ENCODE peak calls at places on chromosomes 7 and 10, in eight cellular contexts. T is CD8-positive, alpha-beta T cell; G is IMR-90; B is neural crest cell; W is keratinocyte; L is hepatocyte; K is colonic mucosa; P is OCI-LY7. H is an unnamed sample.

GRCh38 chr7:54663186-54663585 is 95.8 kb downstream of the SEC61G start:
- DNase-seq in W (no peak), P (no peak), L (no peak), T (no peak), K (no peak), G (no peak), B (no peak), H (no peak)

GRCh38 chr7:102175423-102176170 is 111.1 kb upstream of the SH2B2 start:
- DNase-seq in G (no peak), L (no peak), T (no peak), W (no peak), P (no peak), B (no peak), K (no peak), H (no peak)

GRCh38 chr7:70660154-70660818 is 471.7 kb upstream of the GALNT17 start:
- DNase-seq in W (no peak), K (no peak), P (no peak), G (no peak), T (peak; percentile 73), B (no peak), L (no peak), H (no peak)

GRCh38 chr10:4766449-4766848 is 59.6 kb upstream of the AKR1E2 start:
- DNase-seq in P (no peak), B (no peak), W (no peak), L (no peak), G (peak; percentile 18), K (no peak), T (no peak), H (no peak)

GRCh38 chr7:74573499-74573898 is 84.0 kb upstream of the GTF2I start:
- DNase-seq in P (peak; percentile 23), W (no peak), T (no peak), B (no peak), K (no peak), L (no peak), G (no peak), H (no peak)

GRCh38 chr7:23607130-23607529 is 9.9 kb downstream of the CCDC126 start:
- DNase-seq in K (no peak), W (no peak), T (no peak), B (no peak), P (no peak), L (no peak), G (no peak), H (no peak)

GRCh38 chr10:7933262-7933661 is 115.0 kb downstream of the TAF3 start:
- DNase-seq in W (no peak), P (no peak), K (no peak), G (peak; percentile 12), B (no peak), L (peak; percentile 11), T (no peak), H (no peak)

GRCh38 chr10:11742779-11743298 is 657 bp downstream of the ECHDC3 start:
- DNase-seq in G (no peak), W (no peak), T (no peak), P (no peak), K (no peak), L (no peak), B (no peak), H (no peak)

GRCh38 chr7:460374-461117 is 59.1 kb downstream of the PDGFA start:
- DNase-seq in P (no peak), L (peak; percentile 52), G (peak; percentile 38), W (no peak), T (no peak), B (no peak), K (no peak), H (peak; percentile 55)

GRCh38 chr7:74289660-74290589 is 718 bp downstream of the CLIP2 start:
- DNase-seq in P (no peak), T (peak; percentile 69), G (no peak), B (no peak), W (no peak), K (peak; percentile 73), L (no peak), H (peak; percentile 51)

GRCh38 chr10:7756360-7756992 is 31.3 kb downstream of the KIN start:
- DNase-seq in K (peak; percentile 37), P (peak; percentile 41), G (peak; percentile 8), T (no peak), L (peak; percentile 22), W (no peak), B (no peak), H (no peak)

GRCh38 chr7:107816053-107816566 is 13.1 kb upstream of the SLC26A3 start:
- DNase-seq in W (no peak), P (no peak), G (no peak), B (no peak), L (no peak), K (no peak), T (no peak), H (no peak)

GRCh38 chr7:9600974-9601373 is 1167.6 kb downstream of the NXPH1 start:
- DNase-seq in K (no peak), P (no peak), L (no peak), T (no peak), G (no peak), W (no peak), B (no peak), H (peak; percentile 35)

GRCh38 chr10:86535057-86535882 is 13.7 kb upstream of the WAPL start:
- DNase-seq in K (peak; percentile 89), P (no peak), G (no peak), W (no peak), L (peak; percentile 81), T (peak; percentile 58), B (peak; percentile 25), H (peak; percentile 68)

GRCh38 chr7:50721160-50721559 is 61.5 kb downstream of the GRB10 start:
- DNase-seq in G (no peak), K (no peak), B (no peak), T (no peak), L (no peak), W (no peak), P (no peak), H (no peak)

GRCh38 chr10:103835121-103836045 is 20.0 kb downstream of the SH3PXD2A start:
- DNase-seq in W (no peak), G (peak; percentile 87), K (peak; percentile 60), T (no peak), L (peak; percentile 66), B (no peak), P (peak; percentile 56), H (no peak)

GRCh38 chr7:3955751-3956696 is 655.0 kb downstream of the SDK1 start:
- DNase-seq in K (no peak), T (no peak), B (no peak), P (no peak), L (peak; percentile 37), W (peak; percentile 72), G (peak; percentile 65), H (no peak)

GRCh38 chr7:100013328-100013676 is 2.1 kb upstream of the ZKSCAN1 start:
- DNase-seq in L (no peak), K (no peak), W (no peak), P (peak; percentile 17), B (no peak), G (no peak), T (no peak), H (no peak)

GRCh38 chr7:121344093-121344492 is 15.3 kb downstream of the WNT16 start:
- DNase-seq in B (no peak), W (no peak), G (no peak), P (no peak), L (no peak), T (no peak), K (no peak), H (no peak)

GRCh38 chr7:116686812-116687419 is 14.9 kb downstream of the MET start:
- DNase-seq in T (no peak), P (no peak), W (no peak), L (no peak), G (no peak), B (no peak), K (peak; percentile 39), H (no peak)

GRCh38 chr7:116683786-116684185 is 11.8 kb downstream of the MET start:
- DNase-seq in G (no peak), P (peak; percentile 82), W (no peak), L (no peak), T (no peak), K (no peak), B (no peak), H (no peak)

GRCh38 chr7:116687801-116688201 is 15.8 kb downstream of the MET start:
- DNase-seq in P (no peak), K (no peak), L (peak; percentile 20), W (no peak), G (peak; percentile 83), B (no peak), T (no peak), H (no peak)

GRCh38 chr7:116689787-116690186 is 17.8 kb downstream of the MET start:
- DNase-seq in K (no peak), B (no peak), L (no peak), W (no peak), T (no peak), G (no peak), P (peak; percentile 13), H (no peak)

GRCh38 chr7:116686033-116686432 is 14.0 kb downstream of the MET start:
- DNase-seq in K (no peak), T (no peak), P (no peak), L (no peak), B (no peak), W (no peak), G (no peak), H (no peak)
- TF ChIP-seq CTCF in K (no peak), T (no peak), P (no peak), L (no peak), B (no peak), W (no peak), G (no peak), H (no peak)

GRCh38 chr10:125152646-125153368 is 7.6 kb downstream of the CTBP2 start:
- DNase-seq in P (no peak), K (peak; percentile 71), W (no peak), T (no peak), B (no peak), L (no peak), G (no peak), H (peak; percentile 20)
- TF ChIP-seq CTCF in P (no peak), K (no peak), W (no peak), T (no peak), B (no peak), L (no peak), G (no peak), H (no peak)

DNA sequence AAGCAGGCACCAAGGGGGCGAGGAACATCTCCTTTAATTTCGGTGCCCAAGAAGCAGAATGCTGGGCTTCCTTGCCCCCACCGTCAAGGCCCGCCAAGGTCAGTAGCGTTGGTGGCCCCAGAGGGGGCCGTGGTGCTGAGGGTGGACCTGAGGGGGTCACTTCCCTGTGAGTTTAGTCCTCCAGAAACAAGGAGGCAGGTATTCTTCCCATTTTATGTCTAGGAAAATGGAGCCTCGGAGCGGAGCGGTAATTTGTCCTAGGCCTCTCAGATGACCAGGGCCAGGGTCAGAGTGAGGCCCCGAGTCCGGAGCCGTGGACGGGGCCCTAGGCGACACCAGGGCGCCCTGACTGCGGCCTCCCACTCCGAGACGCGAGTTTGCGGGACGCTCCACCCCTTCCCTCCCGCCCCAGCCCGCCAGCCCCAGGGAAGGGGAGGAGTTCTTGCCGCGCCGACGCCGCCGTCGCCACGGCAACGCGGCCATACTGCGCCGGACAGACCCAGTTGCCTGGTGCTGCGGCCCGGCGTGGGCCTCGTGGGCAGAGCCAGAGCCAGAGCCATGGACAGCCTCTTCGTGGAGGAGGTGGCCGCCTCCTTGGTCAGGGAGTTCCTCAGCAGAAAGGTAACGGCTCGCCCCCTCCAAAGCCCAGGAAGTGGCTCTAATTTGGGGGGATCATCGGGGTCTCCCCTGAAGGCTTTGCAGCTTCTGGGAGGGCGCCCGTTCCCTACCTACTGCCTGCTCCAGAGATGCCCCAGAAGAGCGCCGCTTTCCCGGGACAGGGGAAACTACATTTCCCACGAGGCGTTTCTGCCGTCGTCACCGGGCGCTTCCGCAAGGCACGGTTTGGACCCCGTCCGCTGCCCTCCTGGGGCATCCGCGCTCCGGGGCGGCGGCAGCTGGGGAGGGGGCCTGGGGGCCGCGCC is at the start of gene MINDY4:
- DNase-seq in L (peak; percentile 89), P (no peak), T (peak; percentile 78), G (peak; percentile 80), W (no peak), B (peak; percentile 62), K (peak; percentile 83), H (peak; percentile 83)
- TF ChIP-seq CTCF in L (peak; percentile 5), P (no peak), T (no peak), G (no peak), W (peak; percentile 6), B (peak; percentile 18), K (no peak), H (no peak)

GRCh38 chr7:128395748-128396147 is 14.0 kb downstream of the IMPDH1 start:
- DNase-seq in P (no peak), K (no peak), T (no peak), W (no peak), G (no peak), L (no peak), B (no peak), H (no peak)
- TF ChIP-seq CTCF in P (peak; percentile 57), K (no peak), T (no peak), W (peak; percentile 20), G (no peak), L (no peak), B (no peak), H (no peak)